ENCODE peak calls at places on chromosomes 13 and 19, in nine cellular contexts. One of them, this sample, is unnamed.

GRCh38 chr19:45401815-45402468 is 2.9 kb downstream of the PPP1R13L start:
- DNase-seq in lower leg skin: no peak
- DNase-seq in germinal center: no peak
- DNase-seq in left ventricle myocardium inferior: no peak
- DNase-seq in COR-L47: no peak
- DNase-seq in GM23338: no peak
- DNase-seq in fibroblast of lung: no peak
- DNase-seq in activated CD4-positive, alpha-beta T cell treated with anti-CD3 and anti-CD28 coated beads for 48 hours: no peak
- DNase-seq in lung: no peak
- DNase-seq in this sample: no peak

GRCh38 chr19:46451352-46451751 is 20.0 kb downstream of the PNMA8A start:
- DNase-seq in lower leg skin: no peak
- DNase-seq in germinal center: no peak
- DNase-seq in left ventricle myocardium inferior: no peak
- DNase-seq in COR-L47: no peak
- DNase-seq in GM23338: no peak
- DNase-seq in fibroblast of lung: no peak
- DNase-seq in activated CD4-positive, alpha-beta T cell treated with anti-CD3 and anti-CD28 coated beads for 48 hours: no peak
- DNase-seq in lung: no peak
- DNase-seq in this sample: no peak

GRCh38 chr19:27972291-27973040 is 1240.5 kb downstream of the UQCRFS1 start:
- DNase-seq in lower leg skin: no peak
- DNase-seq in germinal center: no peak
- DNase-seq in left ventricle myocardium inferior: no peak
- DNase-seq in COR-L47: no peak
- DNase-seq in GM23338: no peak
- DNase-seq in fibroblast of lung: peak
- DNase-seq in activated CD4-positive, alpha-beta T cell treated with anti-CD3 and anti-CD28 coated beads for 48 hours: no peak
- DNase-seq in lung: no peak
- DNase-seq in this sample: no peak

GRCh38 chr19:7928741-7929701 is 3.1 kb upstream of the CTXN1 start:
- DNase-seq in lower leg skin: no peak
- DNase-seq in germinal center: peak
- DNase-seq in left ventricle myocardium inferior: no peak
- DNase-seq in COR-L47: peak
- DNase-seq in GM23338: peak
- DNase-seq in fibroblast of lung: peak
- DNase-seq in activated CD4-positive, alpha-beta T cell treated with anti-CD3 and anti-CD28 coated beads for 48 hours: peak
- DNase-seq in lung: no peak
- DNase-seq in this sample: peak

GRCh38 chr19:57708641-57709354 is at the start of gene ZNF154:
- DNase-seq in lower leg skin: no peak
- DNase-seq in germinal center: peak
- DNase-seq in left ventricle myocardium inferior: peak
- DNase-seq in COR-L47: no peak
- DNase-seq in GM23338: peak
- DNase-seq in fibroblast of lung: peak
- DNase-seq in activated CD4-positive, alpha-beta T cell treated with anti-CD3 and anti-CD28 coated beads for 48 hours: peak
- DNase-seq in lung: peak
- DNase-seq in this sample: no peak

GRCh38 chr13:46983881-46984280 is 87.0 kb upstream of the HTR2A start:
- DNase-seq in lower leg skin: no peak
- DNase-seq in germinal center: peak
- DNase-seq in left ventricle myocardium inferior: no peak
- DNase-seq in COR-L47: no peak
- DNase-seq in GM23338: no peak
- DNase-seq in fibroblast of lung: peak
- DNase-seq in activated CD4-positive, alpha-beta T cell treated with anti-CD3 and anti-CD28 coated beads for 48 hours: no peak
- DNase-seq in lung: no peak
- DNase-seq in this sample: no peak

GRCh38 chr13:30718661-30719520 is 16.5 kb upstream of the ALOX5AP start:
- DNase-seq in lower leg skin: no peak
- DNase-seq in germinal center: no peak
- DNase-seq in left ventricle myocardium inferior: no peak
- DNase-seq in COR-L47: no peak
- DNase-seq in GM23338: no peak
- DNase-seq in fibroblast of lung: peak
- DNase-seq in activated CD4-positive, alpha-beta T cell treated with anti-CD3 and anti-CD28 coated beads for 48 hours: no peak
- DNase-seq in lung: no peak
- DNase-seq in this sample: no peak

GRCh38 chr13:34085199-34085598 is 267.2 kb downstream of the RFC3 start:
- DNase-seq in lower leg skin: no peak
- DNase-seq in germinal center: no peak
- DNase-seq in left ventricle myocardium inferior: no peak
- DNase-seq in COR-L47: no peak
- DNase-seq in GM23338: no peak
- DNase-seq in fibroblast of lung: no peak
- DNase-seq in activated CD4-positive, alpha-beta T cell treated with anti-CD3 and anti-CD28 coated beads for 48 hours: no peak
- DNase-seq in lung: no peak
- DNase-seq in this sample: no peak

GRCh38 chr19:15323496-15324235 is 8.7 kb downstream of the BRD4 start:
- DNase-seq in lower leg skin: peak
- DNase-seq in germinal center: no peak
- DNase-seq in left ventricle myocardium inferior: peak
- DNase-seq in COR-L47: no peak
- DNase-seq in GM23338: no peak
- DNase-seq in fibroblast of lung: peak
- DNase-seq in activated CD4-positive, alpha-beta T cell treated with anti-CD3 and anti-CD28 coated beads for 48 hours: no peak
- DNase-seq in lung: no peak
- DNase-seq in this sample: no peak

GRCh38 chr19:7505682-7506384 is 10.1 kb upstream of the ZNF358 start:
- DNase-seq in lower leg skin: no peak
- DNase-seq in germinal center: peak
- DNase-seq in left ventricle myocardium inferior: no peak
- DNase-seq in COR-L47: peak
- DNase-seq in GM23338: peak
- DNase-seq in fibroblast of lung: no peak
- DNase-seq in activated CD4-positive, alpha-beta T cell treated with anti-CD3 and anti-CD28 coated beads for 48 hours: peak
- DNase-seq in lung: no peak
- DNase-seq in this sample: no peak

GRCh38 chr13:105778196-105778595 is 757.3 kb downstream of the EFNB2 start:
- DNase-seq in lower leg skin: no peak
- DNase-seq in germinal center: no peak
- DNase-seq in left ventricle myocardium inferior: no peak
- DNase-seq in COR-L47: no peak
- DNase-seq in GM23338: no peak
- DNase-seq in fibroblast of lung: peak
- DNase-seq in activated CD4-positive, alpha-beta T cell treated with anti-CD3 and anti-CD28 coated beads for 48 hours: no peak
- DNase-seq in lung: no peak
- DNase-seq in this sample: no peak

GRCh38 chr19:4557971-4558941 is 1.2 kb downstream of the SEMA6B start:
- DNase-seq in lower leg skin: no peak
- DNase-seq in germinal center: peak
- DNase-seq in left ventricle myocardium inferior: no peak
- DNase-seq in COR-L47: no peak
- DNase-seq in GM23338: peak
- DNase-seq in fibroblast of lung: no peak
- DNase-seq in activated CD4-positive, alpha-beta T cell treated with anti-CD3 and anti-CD28 coated beads for 48 hours: peak
- DNase-seq in lung: no peak
- DNase-seq in this sample: no peak

GRCh38 chr13:93727301-93728141 is 500.9 kb downstream of the GPC6 start:
- DNase-seq in lower leg skin: no peak
- DNase-seq in germinal center: no peak
- DNase-seq in left ventricle myocardium inferior: no peak
- DNase-seq in COR-L47: no peak
- DNase-seq in GM23338: no peak
- DNase-seq in fibroblast of lung: peak
- DNase-seq in activated CD4-positive, alpha-beta T cell treated with anti-CD3 and anti-CD28 coated beads for 48 hours: no peak
- DNase-seq in lung: no peak
- DNase-seq in this sample: no peak

GRCh38 chr19:6501740-6502648 is at the start of gene TUBB4A:
- DNase-seq in lower leg skin: no peak
- DNase-seq in germinal center: peak
- DNase-seq in left ventricle myocardium inferior: peak
- DNase-seq in COR-L47: no peak
- DNase-seq in GM23338: peak
- DNase-seq in fibroblast of lung: no peak
- DNase-seq in activated CD4-positive, alpha-beta T cell treated with anti-CD3 and anti-CD28 coated beads for 48 hours: peak
- DNase-seq in lung: no peak
- DNase-seq in this sample: no peak

GRCh38 chr13:31172535-31172934 is 10.8 kb upstream of the HSPH1 start:
- DNase-seq in lower leg skin: no peak
- DNase-seq in germinal center: no peak
- DNase-seq in left ventricle myocardium inferior: no peak
- DNase-seq in COR-L47: no peak
- DNase-seq in GM23338: no peak
- DNase-seq in fibroblast of lung: peak
- DNase-seq in activated CD4-positive, alpha-beta T cell treated with anti-CD3 and anti-CD28 coated beads for 48 hours: no peak
- DNase-seq in lung: no peak
- DNase-seq in this sample: no peak